ENCODE peak calls at places on chromosomes 6 and 20, in four cellular contexts. S, U, M and E are unnamed samples.

GRCh38 chr6:47420394-47421371 is 56.9 kb upstream of the CD2AP start:
- DNase-seq in S (peak), U (peak), M (no peak), E (no peak)

GRCh38 chr6:2750832-2751231 is at the start of gene MYLK4:
- DNase-seq in S (no peak), U (no peak), M (no peak), E (no peak)

GRCh38 chr6:24780206-24780605 is 5.5 kb downstream of the GMNN start:
- DNase-seq in S (peak), U (no peak), M (no peak), E (no peak)

GRCh38 chr6:80639243-80639642 is 532.8 kb downstream of the BCKDHB start:
- DNase-seq in S (no peak), U (no peak), M (no peak), E (no peak)

GRCh38 chr6:108477034-108477433 is 83.7 kb upstream of the FOXO3 start:
- DNase-seq in S (no peak), U (no peak), M (no peak), E (no peak)

GRCh38 chr20:18718129-18718528 is 95.5 kb upstream of the SCP2D1 start:
- DNase-seq in S (no peak), U (no peak), M (no peak), E (no peak)

GRCh38 chr6:151452750-151453427 is 963 bp upstream of the RMND1 start:
- DNase-seq in S (peak), U (peak), M (no peak), E (peak)

GRCh38 chr20:34375977-34376430 is 12.9 kb downstream of the ITCH start:
- DNase-seq in S (no peak), U (no peak), M (no peak), E (no peak)

GRCh38 chr6:11215773-11216172 is 16.7 kb downstream of the NEDD9 start:
- DNase-seq in S (no peak), U (no peak), M (no peak), E (no peak)

GRCh38 chr6:39003488-39003887 is 45.1 kb upstream of the GLP1R start:
- DNase-seq in S (no peak), U (no peak), M (no peak), E (no peak)

GRCh38 chr6:134464690-134465411 is 146.9 kb upstream of the SGK1 start:
- DNase-seq in S (peak), U (peak), M (no peak), E (no peak)

GRCh38 chr6:143507358-143508145 is 4.0 kb downstream of the FUCA2 start:
- DNase-seq in S (no peak), U (no peak), M (no peak), E (no peak)

GRCh38 chr6:2990932-2991506 is 8.7 kb upstream of the NQO2 start:
- DNase-seq in S (peak), U (peak), M (no peak), E (no peak)

GRCh38 chr6:25987845-25988244 is 25.2 kb downstream of the TRIM38 start:
- DNase-seq in S (no peak), U (no peak), M (no peak), E (no peak)

GRCh38 chr6:108946695-108947094 is 98.5 kb downstream of the ARMC2 start:
- DNase-seq in S (peak), U (no peak), M (no peak), E (no peak)

GRCh38 chr20:44489931-44490330 is 14.3 kb downstream of the TTPAL start:
- DNase-seq in S (no peak), U (no peak), M (no peak), E (no peak)

GRCh38 chr20:50876063-50876685 is 55.1 kb downstream of the ADNP start:
- DNase-seq in S (no peak), U (no peak), M (no peak), E (no peak)

GRCh38 chr20:63054695-63055240 is 48.0 kb upstream of the BHLHE23 start:
- DNase-seq in S (no peak), U (no peak), M (no peak), E (no peak)

GRCh38 chr20:47220161-47220582 is 136.3 kb downstream of the ZMYND8 start:
- DNase-seq in S (peak), U (no peak), M (no peak), E (peak)

GRCh38 chr20:8473459-8473858 is 341.4 kb downstream of the PLCB1 start:
- DNase-seq in S (peak), U (no peak), M (no peak), E (no peak)

GRCh38 chr6:112342511-112342910 is 4.6 kb upstream of the RFPL4B start:
- DNase-seq in S (no peak), U (no peak), M (no peak), E (no peak)

GRCh38 chr6:88867841-88868558 is 95.4 kb downstream of the RNGTT start:
- DNase-seq in S (peak), U (peak), M (no peak), E (no peak)

GRCh38 chr20:21437248-21437647 is 39.9 kb upstream of the NKX2-4 start:
- DNase-seq in S (no peak), U (no peak), M (no peak), E (no peak)

GRCh38 chr6:43934803-43935602 is 165.0 kb downstream of the VEGFA start:
- DNase-seq in S (no peak), U (no peak), M (no peak), E (no peak)

GRCh38 chr6:131116755-131117360 is 18.4 kb upstream of the AKAP7 start:
- DNase-seq in S (peak), U (peak), M (no peak), E (no peak)

GRCh38 chr6:35719830-35720733 is 16.8 kb upstream of the ARMC12 start:
- DNase-seq in S (no peak), U (no peak), M (no peak), E (peak)

GRCh38 chr6:3328145-3328544 is 69.4 kb downstream of the PSMG4 start:
- DNase-seq in S (no peak), U (no peak), M (no peak), E (no peak)

GRCh38 chr6:157139054-157139708 is 184.1 kb downstream of the TMEM242 start:
- DNase-seq in S (no peak), U (no peak), M (no peak), E (peak)

GRCh38 chr6:42243046-42243445 is 25.4 kb upstream of the MRPS10 start:
- DNase-seq in S (no peak), U (no peak), M (no peak), E (no peak)

GRCh38 chr20:47748851-47749250 is 36.4 kb downstream of the SULF2 start:
- DNase-seq in S (no peak), U (no peak), M (no peak), E (peak)

GRCh38 chr20:3229798-3230197 is 9.2 kb downstream of the SLC4A11 start:
- DNase-seq in S (no peak), U (no peak), M (no peak), E (no peak)

GRCh38 chr6:160519603-160520042 is 144.5 kb downstream of the LPA start:
- DNase-seq in S (no peak), U (peak), M (no peak), E (no peak)

DNA sequence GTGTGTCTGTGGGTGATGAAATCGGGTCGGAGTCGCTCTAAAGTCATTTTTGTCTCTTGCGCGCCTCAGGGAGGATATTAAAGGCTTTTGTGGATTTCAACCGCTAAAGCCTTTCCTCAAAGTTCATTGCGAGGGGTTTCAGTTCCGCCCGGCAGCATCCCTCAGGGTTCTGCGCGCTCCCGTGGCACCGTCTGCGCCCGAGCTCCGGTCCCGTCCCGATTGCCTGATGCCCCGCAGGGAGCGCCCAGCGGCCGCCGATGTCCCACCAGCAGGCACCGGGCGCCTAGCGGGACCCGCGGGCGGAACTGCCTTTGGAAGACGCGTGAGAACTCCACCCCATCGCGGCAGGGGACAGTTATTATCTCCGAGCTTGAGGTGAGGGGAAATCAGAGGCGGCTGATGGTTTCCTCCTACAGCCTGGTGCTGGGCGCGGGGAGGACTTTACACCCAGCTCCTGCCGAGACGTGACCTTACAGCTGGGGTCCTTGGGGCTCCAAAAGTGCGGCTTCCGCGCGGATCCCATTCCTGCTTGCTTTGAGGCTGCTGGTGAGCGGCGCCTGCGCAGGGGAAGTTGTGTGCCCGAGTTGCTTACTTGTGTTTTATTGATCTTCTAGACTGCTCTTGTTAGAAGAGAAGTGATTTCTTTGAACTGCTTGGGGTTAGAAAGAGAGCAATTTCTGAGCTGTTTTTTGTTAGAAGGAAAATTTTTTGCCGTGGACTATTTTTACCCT is 27.1 kb downstream of the ULBP1 start:
- DNase-seq in S (peak), U (no peak), M (no peak), E (peak)
- H3K4me3 ChIP-seq in S (peak), U (peak), M (peak), E (peak)

GRCh38 chr6:106727480-106728153 is 98.2 kb downstream of the QRSL1 start:
- DNase-seq in S (peak), U (no peak), M (no peak), E (no peak)
- H3K4me2 ChIP-seq in S (no peak), U (no peak), M (no peak), E (no peak)

DNA sequence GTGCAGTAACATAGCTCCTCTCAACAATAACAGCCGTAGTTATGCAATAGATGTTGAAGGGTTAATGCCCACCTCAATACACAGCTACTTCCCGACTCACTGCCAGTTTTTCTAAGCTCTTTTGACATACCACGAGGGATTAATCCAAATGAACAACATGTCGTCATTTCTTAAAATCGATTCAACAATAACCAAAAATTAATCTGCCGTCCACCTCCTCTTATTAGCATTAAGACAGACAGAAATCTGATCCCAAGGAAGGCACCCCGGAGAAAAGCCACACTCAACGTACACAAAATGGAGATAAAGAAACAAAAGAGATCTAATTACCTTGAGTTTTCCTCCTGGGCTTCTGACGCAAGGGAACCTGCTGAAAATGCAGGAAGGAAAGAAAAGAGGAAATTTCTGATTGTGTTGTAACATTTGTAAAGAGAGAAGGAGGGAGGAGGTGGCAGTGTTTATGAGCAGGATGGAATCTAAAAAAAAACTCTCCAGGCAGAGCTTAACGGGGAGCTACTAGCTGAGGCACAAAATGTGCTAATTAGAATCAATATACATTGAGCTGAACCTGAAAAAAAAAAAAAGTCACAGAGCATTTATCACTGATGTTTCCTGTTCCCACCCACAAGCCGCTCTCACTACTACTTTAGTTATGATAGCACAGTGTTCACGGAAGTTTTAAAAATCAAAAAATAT is 109.3 kb downstream of the IPCEF1 start:
- DNase-seq in S (no peak), U (no peak), M (no peak), E (peak)
- H3K4me3 ChIP-seq in S (no peak), U (no peak), M (peak), E (peak)

GRCh38 chr6:149484733-149485700 is at the start of gene ZC3H12D:
- DNase-seq in S (peak), U (no peak), M (no peak), E (peak)

GRCh38 chr6:149483302-149483701 is 1.5 kb downstream of the ZC3H12D start:
- DNase-seq in S (no peak), U (no peak), M (no peak), E (no peak)

GRCh38 chr6:149483849-149484635 is 772 bp downstream of the ZC3H12D start:
- DNase-seq in S (no peak), U (no peak), M (no peak), E (no peak)

GRCh38 chr6:149480502-149481280 is 4.1 kb downstream of the ZC3H12D start:
- DNase-seq in S (no peak), U (no peak), M (no peak), E (no peak)

DNA sequence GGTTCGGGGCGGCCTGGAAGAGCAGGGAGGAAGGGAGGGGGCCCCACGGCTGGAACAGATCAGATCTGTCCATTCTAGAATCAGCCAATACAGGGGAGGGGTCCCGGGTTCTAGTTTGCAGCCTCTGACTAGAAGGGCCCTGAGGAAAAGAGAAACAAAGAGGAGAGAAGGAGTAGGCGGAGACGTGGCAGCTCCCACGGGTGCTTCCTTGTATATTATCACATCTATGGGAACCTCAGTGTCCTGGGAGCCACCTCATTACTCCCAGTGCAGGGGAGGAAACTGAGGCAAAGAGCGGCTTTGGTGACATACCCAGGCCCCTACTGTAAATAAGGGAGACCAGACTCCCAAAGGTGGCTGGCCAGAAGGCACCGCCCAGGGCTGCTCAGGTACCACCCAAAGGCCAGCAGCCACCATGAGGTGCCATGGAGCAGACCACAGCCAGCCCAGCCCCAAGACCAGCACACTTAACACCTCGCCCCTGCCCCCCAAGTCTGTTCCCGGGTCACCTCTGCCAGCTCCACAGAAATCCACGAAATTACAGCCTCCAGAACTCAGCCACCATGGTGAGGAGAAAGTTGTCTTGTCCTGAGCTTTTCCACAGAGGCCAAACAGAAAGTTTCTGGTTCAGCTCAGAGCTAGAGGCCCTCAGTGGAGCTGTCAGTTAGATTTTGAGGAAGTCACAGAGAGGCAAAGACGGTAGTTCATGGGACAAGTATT is 2.1 kb downstream of the ZC3H12D start:
- DNase-seq in S (no peak), U (no peak), M (no peak), E (no peak)
- H3K4me2 ChIP-seq in S (peak), U (no peak), M (no peak), E (no peak)

DNA sequence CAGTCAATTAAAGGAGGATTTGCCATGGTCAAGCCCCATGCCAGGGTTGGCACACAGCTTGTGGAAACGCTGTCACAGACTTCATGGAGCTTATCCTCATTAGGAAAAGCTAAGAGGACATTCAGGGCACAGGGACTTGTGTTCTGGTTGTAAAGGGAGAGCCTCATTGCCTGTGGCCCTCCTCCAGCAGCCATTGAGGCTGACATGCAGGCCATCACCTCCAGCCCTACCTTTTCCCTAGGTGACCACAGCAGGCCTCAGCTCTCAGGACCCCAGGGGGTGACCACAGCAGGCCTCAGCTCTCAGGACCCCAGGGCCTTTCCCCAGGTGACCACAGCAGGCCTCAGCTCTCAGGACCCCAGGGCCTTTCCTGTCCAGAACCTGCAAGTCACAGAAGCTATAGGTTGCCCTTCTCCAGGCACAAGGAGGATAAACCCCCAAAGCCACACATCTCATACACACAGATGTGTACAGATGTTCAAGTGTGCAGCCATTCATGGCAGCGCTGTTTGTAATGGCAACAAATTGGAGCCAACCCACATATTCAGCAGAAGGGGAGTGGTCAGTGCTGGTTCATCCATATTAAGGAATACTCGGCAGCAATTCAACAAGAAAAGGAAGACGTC is 26.1 kb downstream of the DUSP22 start:
- DNase-seq in S (no peak), U (no peak), M (no peak), E (no peak)
- H3K4me3 ChIP-seq in S (no peak), U (no peak), M (no peak), E (no peak)

GRCh38 chr6:52495859-52496396 is 75.8 kb downstream of the EFHC1 start:
- DNase-seq in S (no peak), U (no peak), M (no peak), E (no peak)
- H3K4me2 ChIP-seq in S (no peak), U (no peak), M (no peak), E (no peak)

DNA sequence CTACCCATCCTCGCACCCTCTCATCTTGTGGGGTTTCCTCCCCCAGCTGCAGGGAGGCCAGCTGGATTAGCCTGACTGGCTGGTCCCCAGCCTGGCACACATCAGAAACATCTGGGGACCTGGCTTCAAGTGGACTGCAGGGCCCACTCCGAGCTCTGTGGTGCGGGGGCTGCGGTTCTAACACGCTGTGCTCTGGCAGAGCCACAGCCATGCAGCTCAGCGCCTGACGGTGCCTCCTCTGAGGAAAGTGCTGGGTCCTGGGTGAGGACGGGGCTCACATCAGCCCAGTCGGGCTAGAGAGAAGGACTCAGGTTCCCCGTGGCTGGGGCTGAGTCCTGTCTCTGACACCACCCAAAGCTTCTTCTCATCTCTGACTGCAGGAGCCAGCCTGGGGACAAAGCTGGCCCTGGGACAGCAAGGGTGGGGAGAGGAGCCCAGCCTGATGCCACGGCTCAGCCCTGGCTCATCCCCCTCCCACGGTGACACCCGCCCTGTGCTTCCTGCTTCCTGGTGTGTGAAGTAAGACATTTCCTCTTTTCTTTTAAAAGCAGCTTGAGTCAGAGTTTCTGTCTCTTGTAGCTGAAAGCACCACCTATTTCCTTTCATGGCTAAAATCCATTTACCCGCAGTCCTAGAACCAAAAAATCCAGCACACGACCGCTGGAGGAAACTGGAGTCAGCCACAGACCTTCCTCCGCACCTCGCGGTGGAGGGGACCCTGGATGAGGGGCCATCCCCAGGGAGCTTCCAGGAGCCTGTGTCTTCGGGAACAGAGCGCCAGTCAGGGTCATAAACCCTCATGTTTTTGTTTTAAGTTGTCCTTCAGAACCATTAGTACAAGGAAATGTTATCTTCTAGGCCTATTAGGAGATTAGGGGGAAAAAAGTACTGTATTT is 127.3 kb upstream of the AFDN start:
- DNase-seq in S (peak), U (no peak), M (no peak), E (peak)
- H3K4me3 ChIP-seq in S (no peak), U (no peak), M (no peak), E (no peak)

GRCh38 chr20:38113401-38114325 is 51.4 kb downstream of the TGM2 start:
- DNase-seq in S (no peak), U (no peak), M (peak), E (peak)
- H3K4me2 ChIP-seq in S (no peak), U (no peak), M (no peak), E (no peak)